ENCODE peak calls at places on chromosomes 1 and 21, in eight cellular contexts. One of them, this sample, is unnamed.

GRCh38 chr1:88646852-88647645 is 37.0 kb upstream of the PKN2 start:
- DNase-seq in AG04450: no peak
- DNase-seq in B cell: no peak
- DNase-seq in omental fat pad: no peak
- DNase-seq in left ventricle myocardium inferior: no peak
- DNase-seq in fibroblast of the aortic adventitia: no peak
- DNase-seq in nephron progenitor cell: no peak
- DNase-seq in stomach: no peak
- DNase-seq in this sample: no peak

GRCh38 chr1:230140221-230141001 is 73.4 kb downstream of the GALNT2 start:
- DNase-seq in B cell: no peak
- DNase-seq in omental fat pad: no peak
- DNase-seq in AG04450: no peak
- DNase-seq in left ventricle myocardium inferior: no peak
- DNase-seq in fibroblast of the aortic adventitia: no peak
- DNase-seq in nephron progenitor cell: peak
- DNase-seq in stomach: no peak
- DNase-seq in this sample: no peak

GRCh38 chr1:92503043-92503925 is 16.6 kb upstream of the GFI1 start:
- DNase-seq in AG04450: no peak
- DNase-seq in left ventricle myocardium inferior: no peak
- DNase-seq in nephron progenitor cell: no peak
- DNase-seq in B cell: no peak
- DNase-seq in fibroblast of the aortic adventitia: peak
- DNase-seq in omental fat pad: no peak
- DNase-seq in stomach: no peak
- DNase-seq in this sample: peak

GRCh38 chr21:14926186-14926585 is 138.6 kb downstream of the NRIP1 start:
- DNase-seq in AG04450: no peak
- DNase-seq in omental fat pad: no peak
- DNase-seq in left ventricle myocardium inferior: no peak
- DNase-seq in B cell: no peak
- DNase-seq in nephron progenitor cell: no peak
- DNase-seq in fibroblast of the aortic adventitia: peak
- DNase-seq in stomach: no peak
- DNase-seq in this sample: no peak

GRCh38 chr1:121516279-121516967 is 331.6 kb downstream of the SRGAP2C start:
- DNase-seq in stomach: no peak
- DNase-seq in omental fat pad: no peak
- DNase-seq in left ventricle myocardium inferior: peak
- DNase-seq in AG04450: no peak
- DNase-seq in fibroblast of the aortic adventitia: no peak
- DNase-seq in nephron progenitor cell: no peak
- DNase-seq in B cell: peak
- DNase-seq in this sample: no peak

GRCh38 chr1:67355745-67356424 is 48.2 kb downstream of the IL12RB2 start:
- DNase-seq in AG04450: peak
- DNase-seq in stomach: no peak
- DNase-seq in left ventricle myocardium inferior: no peak
- DNase-seq in omental fat pad: no peak
- DNase-seq in nephron progenitor cell: no peak
- DNase-seq in fibroblast of the aortic adventitia: peak
- DNase-seq in B cell: no peak
- DNase-seq in this sample: no peak

GRCh38 chr1:39726600-39726999 is 12.1 kb upstream of the PPIE start:
- DNase-seq in nephron progenitor cell: no peak
- DNase-seq in AG04450: no peak
- DNase-seq in omental fat pad: no peak
- DNase-seq in stomach: no peak
- DNase-seq in left ventricle myocardium inferior: no peak
- DNase-seq in fibroblast of the aortic adventitia: no peak
- DNase-seq in B cell: no peak
- DNase-seq in this sample: no peak

GRCh38 chr1:111251570-111251969 is 24.1 kb downstream of the CHI3L2 start:
- DNase-seq in B cell: no peak
- DNase-seq in fibroblast of the aortic adventitia: no peak
- DNase-seq in nephron progenitor cell: no peak
- DNase-seq in AG04450: no peak
- DNase-seq in left ventricle myocardium inferior: no peak
- DNase-seq in omental fat pad: no peak
- DNase-seq in stomach: no peak
- DNase-seq in this sample: no peak

GRCh38 chr1:110235839-110236682 is 25.9 kb downstream of the KCNC4 start:
- DNase-seq in AG04450: peak
- DNase-seq in left ventricle myocardium inferior: no peak
- DNase-seq in stomach: no peak
- DNase-seq in nephron progenitor cell: no peak
- DNase-seq in B cell: no peak
- DNase-seq in fibroblast of the aortic adventitia: peak
- DNase-seq in omental fat pad: no peak
- DNase-seq in this sample: no peak

GRCh38 chr21:31924548-31924947 is 51.7 kb downstream of the HUNK start:
- DNase-seq in nephron progenitor cell: no peak
- DNase-seq in omental fat pad: no peak
- DNase-seq in fibroblast of the aortic adventitia: no peak
- DNase-seq in AG04450: no peak
- DNase-seq in B cell: no peak
- DNase-seq in left ventricle myocardium inferior: no peak
- DNase-seq in stomach: no peak
- DNase-seq in this sample: no peak

GRCh38 chr1:3773572-3774502 is 1.3 kb downstream of the SMIM1 start:
- DNase-seq in fibroblast of the aortic adventitia: no peak
- DNase-seq in B cell: no peak
- DNase-seq in left ventricle myocardium inferior: no peak
- DNase-seq in stomach: no peak
- DNase-seq in omental fat pad: no peak
- DNase-seq in AG04450: no peak
- DNase-seq in nephron progenitor cell: no peak
- DNase-seq in this sample: no peak

GRCh38 chr1:63537940-63538339 is 14.6 kb downstream of the EFCAB7 start:
- DNase-seq in AG04450: no peak
- DNase-seq in B cell: no peak
- DNase-seq in stomach: no peak
- DNase-seq in left ventricle myocardium inferior: no peak
- DNase-seq in nephron progenitor cell: no peak
- DNase-seq in omental fat pad: no peak
- DNase-seq in fibroblast of the aortic adventitia: peak
- DNase-seq in this sample: no peak

GRCh38 chr1:59346429-59346828 is 49.5 kb downstream of the FGGY start:
- DNase-seq in fibroblast of the aortic adventitia: no peak
- DNase-seq in nephron progenitor cell: no peak
- DNase-seq in left ventricle myocardium inferior: no peak
- DNase-seq in AG04450: no peak
- DNase-seq in B cell: no peak
- DNase-seq in omental fat pad: no peak
- DNase-seq in stomach: no peak
- DNase-seq in this sample: no peak

GRCh38 chr1:24154215-24154614 is 11.3 kb upstream of the IL22RA1 start:
- DNase-seq in stomach: no peak
- DNase-seq in left ventricle myocardium inferior: no peak
- DNase-seq in nephron progenitor cell: no peak
- DNase-seq in fibroblast of the aortic adventitia: no peak
- DNase-seq in omental fat pad: no peak
- DNase-seq in B cell: no peak
- DNase-seq in AG04450: no peak
- DNase-seq in this sample: no peak

GRCh38 chr1:24151175-24151533 is 8.2 kb upstream of the IL22RA1 start:
- DNase-seq in AG04450: no peak
- DNase-seq in fibroblast of the aortic adventitia: no peak
- DNase-seq in omental fat pad: no peak
- DNase-seq in nephron progenitor cell: peak
- DNase-seq in left ventricle myocardium inferior: no peak
- DNase-seq in B cell: no peak
- DNase-seq in stomach: peak
- DNase-seq in this sample: no peak

GRCh38 chr1:24155011-24155782 is 12.3 kb upstream of the IL22RA1 start:
- DNase-seq in fibroblast of the aortic adventitia: no peak
- DNase-seq in AG04450: no peak
- DNase-seq in omental fat pad: no peak
- DNase-seq in nephron progenitor cell: no peak
- DNase-seq in left ventricle myocardium inferior: no peak
- DNase-seq in stomach: peak
- DNase-seq in B cell: no peak
- DNase-seq in this sample: peak

GRCh38 chr1:24150228-24151174 is 7.6 kb upstream of the IL22RA1 start:
- DNase-seq in stomach: peak
- DNase-seq in left ventricle myocardium inferior: peak
- DNase-seq in omental fat pad: peak
- DNase-seq in fibroblast of the aortic adventitia: peak
- DNase-seq in AG04450: peak
- DNase-seq in B cell: peak
- DNase-seq in nephron progenitor cell: peak
- DNase-seq in this sample: peak

DNA sequence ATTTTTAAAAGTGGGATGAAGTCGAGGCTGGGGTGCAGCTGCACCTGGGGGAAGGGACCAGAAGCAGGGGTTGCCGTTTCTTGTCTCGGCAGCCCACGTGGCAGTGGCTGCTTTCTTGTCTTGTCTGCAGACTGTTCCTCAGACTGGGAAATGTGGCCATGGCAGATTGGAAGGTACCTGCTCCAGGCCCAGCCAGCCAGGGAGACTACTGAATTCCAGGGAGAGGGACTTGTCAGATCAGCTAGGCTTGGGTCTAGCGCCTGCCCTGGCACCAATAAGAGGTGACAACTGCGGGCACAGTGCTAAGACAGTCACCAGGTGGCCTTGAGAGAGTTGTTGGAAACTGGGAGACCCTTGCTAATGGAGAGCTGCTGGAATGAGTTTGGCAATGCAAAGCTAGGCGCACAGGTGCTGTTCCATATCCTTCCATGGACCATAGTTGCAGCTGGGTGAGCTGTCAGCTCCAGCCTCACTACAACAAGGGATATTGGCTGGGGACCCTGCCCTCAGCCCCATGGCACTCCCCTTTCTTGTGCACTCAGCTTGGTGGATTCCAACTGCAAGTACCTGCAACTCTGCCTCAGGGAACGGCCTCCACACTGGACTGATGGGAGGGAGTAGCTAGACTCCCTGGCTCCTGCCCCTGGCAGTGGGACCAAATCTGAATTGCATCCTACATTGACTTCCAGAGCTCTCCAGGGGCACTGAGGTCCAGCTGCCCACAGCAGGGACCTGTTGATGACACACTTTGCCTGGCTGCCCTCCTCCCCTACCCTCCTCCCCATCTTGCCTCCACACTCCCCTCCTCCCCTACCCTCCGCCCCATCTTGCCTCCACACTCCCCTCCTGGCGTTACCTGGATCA is 9.9 kb upstream of the IL22RA1 start:
- DNase-seq in left ventricle myocardium inferior: no peak
- DNase-seq in fibroblast of the aortic adventitia: no peak
- DNase-seq in B cell: no peak
- DNase-seq in AG04450: no peak
- DNase-seq in nephron progenitor cell: no peak
- DNase-seq in omental fat pad: no peak
- DNase-seq in stomach: no peak
- DNase-seq in this sample: no peak
- TF ChIP-seq CTCF in left ventricle myocardium inferior: no peak
- TF ChIP-seq CTCF in fibroblast of the aortic adventitia: no peak
- TF ChIP-seq CTCF in B cell: no peak
- TF ChIP-seq CTCF in AG04450: no peak
- TF ChIP-seq CTCF in nephron progenitor cell: no peak
- TF ChIP-seq CTCF in omental fat pad: no peak
- TF ChIP-seq CTCF in stomach: no peak
- TF ChIP-seq CTCF in this sample: no peak

DNA sequence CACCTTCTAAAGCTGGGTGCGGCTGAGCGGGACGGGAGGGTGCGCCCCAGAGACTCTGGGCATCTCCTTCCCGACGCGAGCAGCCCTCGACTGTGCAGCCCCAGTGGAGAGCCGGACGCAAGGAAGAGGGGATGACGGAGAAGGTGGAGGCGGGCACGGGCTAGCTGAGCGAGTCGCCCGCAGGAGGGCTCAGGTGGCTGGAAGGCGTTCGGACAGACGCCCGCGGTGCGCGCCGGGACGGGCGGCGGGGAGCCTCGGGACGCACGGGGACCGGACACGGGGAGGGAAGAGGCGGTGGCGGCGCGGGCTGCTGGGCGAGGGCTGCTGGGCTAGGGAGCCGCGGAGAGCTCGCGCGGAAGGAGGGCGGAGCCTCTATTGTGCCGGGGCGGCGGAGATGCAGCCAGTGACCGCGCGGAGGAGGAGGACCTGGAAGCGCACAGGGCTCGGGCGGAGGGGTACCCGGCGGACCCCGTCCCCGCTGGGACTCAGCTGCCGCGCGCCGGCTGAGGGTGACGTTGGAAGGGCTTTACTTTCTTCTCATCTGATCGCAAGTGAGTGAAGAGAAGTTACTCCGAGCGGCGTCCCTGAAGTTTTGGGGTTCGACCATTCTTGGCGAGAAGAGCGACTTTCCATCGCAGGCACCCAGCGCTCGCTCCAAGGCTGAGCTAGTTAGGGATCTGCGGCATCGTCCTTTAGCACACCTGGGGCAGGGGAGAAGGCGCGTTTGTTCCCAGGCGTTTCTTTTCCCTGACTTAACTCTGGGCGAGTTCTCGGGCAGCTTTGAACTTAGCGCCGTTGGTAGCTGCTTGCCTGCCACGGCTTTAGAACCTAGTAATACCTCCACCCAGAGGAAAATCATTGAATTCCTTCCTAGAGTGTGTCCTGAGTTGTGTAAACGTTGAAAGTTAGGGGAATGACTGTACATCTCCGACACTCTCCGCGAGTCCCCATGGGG is at the start of gene OLFML2B:
- DNase-seq in stomach: peak
- DNase-seq in AG04450: peak
- DNase-seq in left ventricle myocardium inferior: peak
- DNase-seq in fibroblast of the aortic adventitia: peak
- DNase-seq in B cell: no peak
- DNase-seq in omental fat pad: no peak
- DNase-seq in nephron progenitor cell: peak
- DNase-seq in this sample: peak
- TF ChIP-seq CTCF in stomach: no peak
- TF ChIP-seq CTCF in AG04450: peak
- TF ChIP-seq CTCF in left ventricle myocardium inferior: peak
- TF ChIP-seq CTCF in fibroblast of the aortic adventitia: peak
- TF ChIP-seq CTCF in B cell: no peak
- TF ChIP-seq CTCF in omental fat pad: no peak
- TF ChIP-seq CTCF in nephron progenitor cell: no peak
- TF ChIP-seq CTCF in this sample: no peak

DNA sequence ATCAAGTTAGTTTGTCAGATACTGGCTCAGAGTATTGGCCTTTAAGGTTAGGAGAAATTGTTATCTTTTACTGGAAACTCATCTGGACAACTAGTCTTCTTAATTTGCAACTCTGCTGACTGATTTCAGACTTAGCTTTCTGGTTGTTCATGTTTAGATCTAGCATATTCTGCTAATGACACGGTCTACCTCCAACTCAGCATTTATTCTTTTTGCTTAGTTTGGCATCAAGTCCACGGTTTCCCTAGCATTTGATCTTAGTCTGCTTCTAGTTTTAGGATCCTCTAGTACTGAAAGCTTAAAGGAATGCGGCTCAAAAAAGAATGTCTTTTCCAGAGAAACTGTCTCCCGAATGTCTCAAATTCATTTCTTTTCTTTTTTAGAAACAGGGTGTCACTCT is 75.6 kb upstream of the SLFNL1 start:
- DNase-seq in AG04450: peak
- DNase-seq in omental fat pad: no peak
- DNase-seq in left ventricle myocardium inferior: no peak
- DNase-seq in B cell: no peak
- DNase-seq in nephron progenitor cell: no peak
- DNase-seq in stomach: no peak
- DNase-seq in fibroblast of the aortic adventitia: peak
- DNase-seq in this sample: no peak
- TF ChIP-seq CTCF in AG04450: no peak
- TF ChIP-seq CTCF in omental fat pad: no peak
- TF ChIP-seq CTCF in left ventricle myocardium inferior: no peak
- TF ChIP-seq CTCF in B cell: no peak
- TF ChIP-seq CTCF in nephron progenitor cell: no peak
- TF ChIP-seq CTCF in stomach: no peak
- TF ChIP-seq CTCF in fibroblast of the aortic adventitia: no peak
- TF ChIP-seq CTCF in this sample: no peak

GRCh38 chr1:119372493-119373086 is 4.0 kb downstream of the HAO2 start:
- DNase-seq in left ventricle myocardium inferior: no peak
- DNase-seq in omental fat pad: no peak
- DNase-seq in AG04450: no peak
- DNase-seq in nephron progenitor cell: peak
- DNase-seq in B cell: no peak
- DNase-seq in stomach: no peak
- DNase-seq in fibroblast of the aortic adventitia: peak
- DNase-seq in this sample: peak
- TF ChIP-seq CTCF in left ventricle myocardium inferior: no peak
- TF ChIP-seq CTCF in omental fat pad: no peak
- TF ChIP-seq CTCF in AG04450: no peak
- TF ChIP-seq CTCF in nephron progenitor cell: peak
- TF ChIP-seq CTCF in B cell: no peak
- TF ChIP-seq CTCF in stomach: no peak
- TF ChIP-seq CTCF in fibroblast of the aortic adventitia: no peak
- TF ChIP-seq CTCF in this sample: peak

This sample was measured in GM20000.